ENCODE peak calls at places on chromosomes 13 and 19, in eight cellular contexts. V is tibial nerve; L is right lobe of liver; E is WERI-Rb-1; J is tibial artery; O is PC-3; F is CD8-positive, alpha-beta T cell; T is transverse colon. H is an unnamed sample. For H3K9me3, the result is how much of the 10 kb centered on the place peaks cover.

GRCh38 chr19:31613683-31614219 is 264.5 kb upstream of the TSHZ3 start:
- DNase-seq in T (no peak), E (no peak), V (no peak), O (no peak), J (no peak), L (no peak), F (no peak), H (no peak)

GRCh38 chr19:40604647-40605200 is 3.6 kb downstream of the LTBP4 start:
- DNase-seq in L (no peak), J (no peak), F (no peak), E (no peak), T (peak), O (peak), V (no peak), H (no peak)

GRCh38 chr19:41327499-41328156 is 17.7 kb downstream of the CCDC97 start:
- DNase-seq in E (no peak), O (peak), L (peak), V (no peak), J (peak), F (peak), T (peak), H (peak)

GRCh38 chr19:4217429-4218264 is 11.7 kb upstream of the EBI3 start:
- DNase-seq in L (no peak), F (no peak), E (no peak), T (no peak), V (no peak), O (no peak), J (no peak), H (no peak)

GRCh38 chr13:114058051-114058867 is 74.2 kb downstream of the RASA3 start:
- DNase-seq in E (no peak), J (no peak), L (no peak), O (no peak), F (no peak), V (no peak), T (no peak), H (no peak)

GRCh38 chr19:31436121-31436776 is 87.0 kb upstream of the TSHZ3 start:
- DNase-seq in T (no peak), L (no peak), J (no peak), V (no peak), F (no peak), E (no peak), O (no peak), H (no peak)

GRCh38 chr19:17777840-17778620 is 16.9 kb upstream of the B3GNT3 start:
- DNase-seq in J (peak), T (peak), O (peak), E (peak), F (peak), L (no peak), V (no peak), H (peak)

GRCh38 chr19:46890423-46891170 is 29.8 kb downstream of the ARHGAP35 start:
- DNase-seq in O (peak), J (no peak), T (no peak), F (no peak), E (no peak), L (peak), V (no peak), H (no peak)

GRCh38 chr13:34391071-34391470 is 551.0 kb upstream of the NBEA start:
- DNase-seq in F (no peak), J (no peak), T (no peak), L (no peak), E (no peak), O (peak), V (no peak), H (no peak)

GRCh38 chr13:20685042-20685441 is 18.5 kb upstream of the IL17D start:
- DNase-seq in T (no peak), O (no peak), J (no peak), V (no peak), L (no peak), E (no peak), F (no peak), H (no peak)

GRCh38 chr19:46722421-46723022 is 5.6 kb upstream of the PRKD2 start:
- DNase-seq in V (no peak), L (no peak), T (no peak), J (no peak), E (no peak), O (no peak), F (no peak), H (no peak)

GRCh38 chr13:23790591-23791170 is 98.5 kb downstream of the MIPEP start:
- DNase-seq in T (no peak), L (no peak), F (no peak), V (no peak), E (no peak), J (no peak), O (no peak), H (no peak)

GRCh38 chr13:25378528-25378927 is 6.8 kb downstream of the ATP8A2 start:
- DNase-seq in F (no peak), V (no peak), J (no peak), L (no peak), O (no peak), T (no peak), E (peak), H (no peak)

GRCh38 chr13:98483636-98484288 is 93.1 kb downstream of the STK24 start:
- DNase-seq in V (no peak), T (no peak), F (no peak), J (no peak), O (no peak), E (no peak), L (no peak), H (no peak)

DNA sequence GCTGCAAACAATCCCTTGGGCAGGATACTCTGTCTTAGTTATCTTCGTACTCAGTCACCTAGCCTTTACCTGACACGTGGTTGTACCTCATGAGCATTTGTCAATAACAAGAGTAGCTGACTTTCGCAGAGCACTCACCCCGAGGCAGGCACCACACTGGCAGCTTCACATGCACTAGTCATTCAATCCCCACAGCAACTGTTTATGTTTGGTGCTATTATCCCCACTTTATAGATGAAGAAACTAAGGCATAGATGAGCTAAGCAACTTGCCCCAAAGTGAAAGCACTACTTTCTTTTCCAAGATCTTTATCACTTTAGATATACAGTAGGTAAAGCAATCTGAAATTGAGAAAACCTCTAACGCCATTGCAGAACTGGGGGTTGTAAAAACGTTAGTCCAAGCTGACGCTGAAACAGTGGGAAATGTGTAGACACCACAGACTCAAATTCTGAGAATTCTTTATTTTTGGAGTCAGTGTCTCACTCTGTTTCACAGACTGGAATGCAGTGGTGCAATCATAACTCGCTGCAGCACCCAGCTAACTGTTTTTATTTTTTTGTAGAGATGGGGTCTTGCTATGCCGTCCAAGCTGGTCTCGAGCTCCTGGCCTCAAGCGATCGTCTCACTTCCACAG is 446.0 kb downstream of the FOXO1 start:
- DNase-seq in L (no peak), O (no peak), V (no peak), T (no peak), E (no peak), F (no peak), J (no peak), H (no peak)
- H3K27ac ChIP-seq in L (no peak), O (no peak), V (peak), T (peak), E (no peak), F (no peak), J (peak), H (no peak)

GRCh38 chr13:59706101-59706976 is 457.4 kb downstream of the DIAPH3 start:
- DNase-seq in F (no peak), V (no peak), J (no peak), L (no peak), O (no peak), E (no peak), T (no peak), H (no peak)
- TF ChIP-seq CTCF in F (no peak), V (no peak), J (no peak), L (no peak), O (no peak), E (no peak), T (no peak), H (no peak)

GRCh38 chr19:21750586-21751128 is 16.7 kb downstream of the ZNF100 start:
- DNase-seq in E (no peak), V (no peak), L (no peak), T (no peak), F (no peak), O (no peak), J (no peak), H (no peak)

GRCh38 chr19:21751379-21751778 is 16.0 kb downstream of the ZNF100 start:
- DNase-seq in V (no peak), J (no peak), E (no peak), O (no peak), F (no peak), L (no peak), T (no peak), H (no peak)

GRCh38 chr19:21749090-21749489 is 18.3 kb downstream of the ZNF100 start:
- DNase-seq in J (no peak), V (no peak), F (no peak), E (no peak), O (no peak), T (no peak), L (no peak), H (no peak)

GRCh38 chr19:21748088-21748487 is 19.3 kb downstream of the ZNF100 start:
- DNase-seq in J (no peak), F (no peak), V (no peak), O (no peak), T (no peak), L (no peak), E (no peak), H (no peak)
- H3K9me3 ChIP-seq in J (under half), F (under half), V (under half), O (under half), T (under half), L (under half), E (under half), H (under half)

GRCh38 chr19:12939908-12940533 is 1.6 kb downstream of the CALR start:
- DNase-seq in E (no peak), F (no peak), V (no peak), L (no peak), J (no peak), O (no peak), T (no peak), H (no peak)
- H3K27ac ChIP-seq in E (peak), F (no peak), V (peak), L (no peak), J (peak), O (no peak), T (peak), H (peak)

GRCh38 chr13:67147257-67148218 is 82.6 kb downstream of the PCDH9 start:
- DNase-seq in J (no peak), V (no peak), L (no peak), O (peak), F (no peak), E (no peak), T (no peak), H (no peak)
- TF ChIP-seq CTCF in J (no peak), V (no peak), L (no peak), O (no peak), F (no peak), E (no peak), T (no peak), H (no peak)

DNA sequence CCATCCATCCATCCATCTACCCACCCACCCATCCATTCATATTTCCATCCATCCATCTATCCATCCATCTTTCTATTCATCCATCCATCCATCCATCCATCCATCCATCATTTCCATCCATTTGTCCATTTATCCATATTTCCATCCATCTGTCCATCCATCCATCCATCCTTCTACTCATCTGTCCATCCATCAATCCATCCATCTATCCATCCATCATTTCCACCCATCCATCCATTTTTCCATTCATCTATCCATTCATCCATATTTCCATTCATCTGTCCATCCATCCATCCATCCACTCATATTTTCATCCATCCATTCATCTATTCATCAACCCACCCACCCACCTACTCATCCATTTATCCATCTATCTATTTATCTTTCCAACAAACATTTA is 229.6 kb downstream of the TEX29 start:
- DNase-seq in O (no peak), J (no peak), F (no peak), V (no peak), E (no peak), L (no peak), T (no peak), H (no peak)
- H3K9me3 ChIP-seq in O (under half), J (under half), F (under half), V (under half), E (under half), L (under half), T (under half), H (under half)

GRCh38 chr19:45592366-45592765 is 7.8 kb upstream of the OPA3 start:
- DNase-seq in O (peak), L (no peak), F (no peak), V (no peak), J (no peak), T (no peak), E (no peak), H (no peak)
- H3K27ac ChIP-seq in O (peak), L (no peak), F (no peak), V (no peak), J (no peak), T (no peak), E (no peak), H (no peak)

GRCh38 chr13:110056640-110057039 is 250.3 kb downstream of the COL4A1 start:
- DNase-seq in T (no peak), J (no peak), O (no peak), F (no peak), E (no peak), L (no peak), V (no peak), H (no peak)

GRCh38 chr13:110055089-110055488 is 251.9 kb downstream of the COL4A1 start:
- DNase-seq in O (no peak), E (no peak), F (no peak), J (no peak), V (no peak), T (no peak), L (no peak), H (no peak)

GRCh38 chr13:110057052-110057451 is 249.9 kb downstream of the COL4A1 start:
- DNase-seq in L (no peak), E (no peak), T (no peak), J (no peak), V (no peak), O (no peak), F (no peak), H (no peak)

GRCh38 chr13:110054041-110054440 is 252.9 kb downstream of the COL4A1 start:
- DNase-seq in F (no peak), L (no peak), V (no peak), T (no peak), J (no peak), O (no peak), E (no peak), H (no peak)
- TF ChIP-seq CTCF in F (no peak), L (no peak), V (no peak), T (no peak), J (no peak), O (no peak), E (no peak), H (no peak)